ENCODE peak calls at places on chromosomes 3 and 15, in five cellular contexts. W is HCT116, T is HepG2, M is GM12878, U is H1. I is an unnamed sample.

GRCh38 chr3:65604863-65605526 is 433.7 kb downstream of the MAGI1 start:
- DNase-seq in W (no peak), T (no peak), M (no peak), U (no peak), I (peak)

GRCh38 chr3:14376348-14377043 is 25.9 kb upstream of the SLC6A6 start:
- DNase-seq in W (no peak), T (no peak), M (no peak), U (no peak), I (no peak)

GRCh38 chr3:100653731-100654309 is 44.4 kb downstream of the ADGRG7 start:
- DNase-seq in W (no peak), T (no peak), M (no peak), U (no peak), I (peak)

GRCh38 chr3:16907245-16907644 is 22.5 kb downstream of the PLCL2 start:
- DNase-seq in W (no peak), T (no peak), M (no peak), U (no peak), I (peak)

GRCh38 chr3:50238549-50239026 is 2.6 kb downstream of the GNAI2 start:
- DNase-seq in W (no peak), T (peak), M (no peak), U (no peak), I (no peak)

GRCh38 chr15:22895465-22896190 is 57.2 kb downstream of the NIPA2 start:
- DNase-seq in W (peak), T (no peak), M (peak), U (no peak), I (peak)

GRCh38 chr15:83207622-83208356 is at the start of gene HDGFL3:
- DNase-seq in W (no peak), T (no peak), M (no peak), U (peak), I (peak)

GRCh38 chr15:79944625-79945024 is 26.4 kb downstream of the BCL2A1 start:
- DNase-seq in W (no peak), T (no peak), M (no peak), U (no peak), I (no peak)

GRCh38 chr3:128879125-128879969 is at the start of gene ACAD9:
- DNase-seq in W (peak), T (peak), M (peak), U (peak), I (peak)

GRCh38 chr3:185042357-185042756 is 110.5 kb downstream of the C3orf70 start:
- DNase-seq in W (no peak), T (no peak), M (no peak), U (no peak), I (no peak)

GRCh38 chr3:85576091-85576690 is 617.4 kb downstream of the CADM2 start:
- DNase-seq in W (peak), T (peak), M (no peak), U (peak), I (peak)

GRCh38 chr3:71928215-71928614 is 143.3 kb upstream of the PROK2 start:
- DNase-seq in W (no peak), T (no peak), M (no peak), U (no peak), I (no peak)

GRCh38 chr3:23648326-23648964 is 157.3 kb upstream of the UBE2E1 start:
- DNase-seq in W (no peak), T (no peak), M (no peak), U (no peak), I (no peak)

GRCh38 chr3:14481018-14481645 is 59.0 kb downstream of the GRIP2 start:
- DNase-seq in W (no peak), T (no peak), M (no peak), U (no peak), I (no peak)

GRCh38 chr3:27712136-27713065 is 9.7 kb downstream of the EOMES start:
- DNase-seq in W (peak), T (peak), M (no peak), U (peak), I (peak)
- TF ChIP-seq CEBPB in W (no peak), T (no peak), M (no peak), U (no peak), I (no peak)

DNA sequence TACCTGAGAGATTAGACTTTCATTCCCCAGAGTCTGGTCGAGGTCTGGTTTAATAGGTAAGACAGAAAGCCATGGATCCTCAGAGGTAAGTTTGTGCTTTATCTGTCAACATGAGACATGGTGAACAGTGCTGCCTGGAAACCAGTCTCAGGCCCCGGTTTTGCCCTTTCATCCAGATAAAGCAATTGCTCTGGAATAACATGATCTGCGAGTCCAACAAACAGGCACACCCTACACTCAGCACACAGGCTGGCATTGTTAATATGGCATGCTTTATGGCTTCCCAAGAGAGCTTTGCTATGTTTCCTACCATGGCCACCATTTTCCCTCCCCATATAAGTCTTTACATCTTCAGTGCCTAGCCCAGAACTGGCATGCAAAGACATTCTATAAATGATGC is 30.1 kb upstream of the MNS1 start:
- DNase-seq in W (no peak), T (no peak), M (no peak), U (no peak), I (no peak)
- TF ChIP-seq ZNF274 in W (no peak), T (no peak), M (no peak), U (no peak), I (no peak)

GRCh38 chr3:45687828-45688193 is 1.4 kb upstream of the SACM1L start:
- DNase-seq in W (no peak), T (no peak), M (no peak), U (no peak), I (no peak)

GRCh38 chr3:45686850-45687249 is 2.3 kb upstream of the SACM1L start:
- DNase-seq in W (no peak), T (no peak), M (no peak), U (no peak), I (no peak)

GRCh38 chr3:45688882-45689786 is at the start of gene SACM1L:
- DNase-seq in W (peak), T (peak), M (peak), U (peak), I (peak)

GRCh38 chr3:45689787-45690145 is 570 bp downstream of the SACM1L start:
- DNase-seq in W (no peak), T (no peak), M (no peak), U (no peak), I (no peak)

GRCh38 chr3:45688194-45688881 is 858 bp upstream of the SACM1L start:
- DNase-seq in W (no peak), T (peak), M (no peak), U (peak), I (peak)
- TF ChIP-seq CEBPB in W (no peak), T (no peak), M (no peak), U (no peak), I (no peak)

DNA sequence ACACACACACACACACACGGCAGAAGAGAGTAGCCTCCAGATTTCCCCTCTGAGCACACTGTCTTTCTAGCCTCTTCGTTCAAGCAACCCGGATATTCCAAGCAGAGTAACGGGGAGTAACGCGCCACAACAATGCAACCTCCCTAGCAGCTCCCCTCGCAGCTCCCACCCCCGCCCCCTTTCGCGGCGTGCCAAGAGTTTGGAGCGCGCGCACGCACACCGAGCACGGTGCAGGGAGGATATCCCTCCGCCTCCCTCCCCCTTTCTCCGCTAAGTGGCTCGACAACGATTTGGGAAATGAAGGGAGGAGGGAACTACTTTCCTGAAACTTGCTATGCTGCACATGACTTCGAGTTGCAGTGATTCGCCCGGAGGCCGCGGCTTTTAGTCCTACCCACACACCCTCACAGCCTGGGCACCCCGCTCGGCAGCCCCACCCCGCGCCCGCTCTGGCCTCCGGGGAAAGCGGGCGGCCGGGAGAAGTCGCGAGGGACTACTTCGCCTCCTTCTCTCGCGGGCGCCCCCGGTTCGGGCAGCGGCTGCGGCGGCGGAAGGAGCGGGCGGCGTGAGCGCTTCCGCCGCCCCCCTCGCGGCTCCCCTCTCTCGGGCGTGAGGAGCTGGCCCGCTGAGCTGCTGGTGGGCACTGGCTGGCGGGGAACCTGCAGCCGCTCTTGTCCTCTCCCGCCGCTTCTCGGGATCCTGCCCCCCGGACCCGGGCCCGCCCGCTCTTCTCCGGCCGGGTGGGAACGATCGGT is 733 bp upstream of the SPRED1 start:
- DNase-seq in W (peak), T (peak), M (peak), U (peak), I (peak)
- TF ChIP-seq ZNF274 in W (no peak), T (no peak), M (no peak), U (no peak), I (no peak)

DNA sequence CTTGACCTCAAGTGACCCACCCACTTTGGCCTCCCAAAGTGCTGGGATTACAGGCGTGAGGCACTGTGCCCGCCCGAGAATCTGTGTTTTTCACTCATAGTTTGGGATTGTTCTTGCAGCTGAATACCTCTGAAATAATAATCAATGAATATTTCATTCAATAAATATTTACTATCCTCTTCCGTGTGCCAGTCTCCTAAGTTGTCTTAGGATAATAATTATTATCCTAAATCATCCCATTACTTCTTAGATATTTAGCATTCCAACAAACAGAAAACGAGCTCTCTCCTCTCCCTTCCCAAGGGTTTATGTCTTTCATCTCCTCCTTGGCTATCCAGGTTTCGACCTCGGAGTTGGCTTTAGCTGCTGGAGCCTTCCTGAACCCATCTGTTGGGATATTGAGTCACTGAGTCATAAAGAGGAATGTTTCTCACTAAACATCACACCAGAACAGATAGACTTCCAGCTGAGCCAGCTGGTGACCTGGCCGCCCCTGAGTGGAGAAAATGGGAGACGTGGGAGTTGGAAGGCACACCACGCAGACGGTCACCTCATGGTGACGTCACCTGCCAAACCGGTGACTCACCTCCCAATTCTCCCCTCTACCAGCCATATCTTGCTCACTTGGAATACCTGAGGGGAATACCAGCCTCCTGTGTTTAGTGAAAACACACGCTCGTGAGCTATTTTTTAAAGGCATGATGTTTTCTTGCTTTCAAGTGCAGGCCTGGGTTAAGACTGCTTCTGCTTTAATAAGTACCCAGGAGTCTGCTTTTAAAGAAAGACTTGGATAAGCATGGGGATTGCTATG is 43.9 kb downstream of the BHLHE40 start:
- DNase-seq in W (peak), T (peak), M (no peak), U (no peak), I (peak)
- TF ChIP-seq CEBPB in W (no peak), T (no peak), M (peak), U (no peak), I (no peak)

DNA sequence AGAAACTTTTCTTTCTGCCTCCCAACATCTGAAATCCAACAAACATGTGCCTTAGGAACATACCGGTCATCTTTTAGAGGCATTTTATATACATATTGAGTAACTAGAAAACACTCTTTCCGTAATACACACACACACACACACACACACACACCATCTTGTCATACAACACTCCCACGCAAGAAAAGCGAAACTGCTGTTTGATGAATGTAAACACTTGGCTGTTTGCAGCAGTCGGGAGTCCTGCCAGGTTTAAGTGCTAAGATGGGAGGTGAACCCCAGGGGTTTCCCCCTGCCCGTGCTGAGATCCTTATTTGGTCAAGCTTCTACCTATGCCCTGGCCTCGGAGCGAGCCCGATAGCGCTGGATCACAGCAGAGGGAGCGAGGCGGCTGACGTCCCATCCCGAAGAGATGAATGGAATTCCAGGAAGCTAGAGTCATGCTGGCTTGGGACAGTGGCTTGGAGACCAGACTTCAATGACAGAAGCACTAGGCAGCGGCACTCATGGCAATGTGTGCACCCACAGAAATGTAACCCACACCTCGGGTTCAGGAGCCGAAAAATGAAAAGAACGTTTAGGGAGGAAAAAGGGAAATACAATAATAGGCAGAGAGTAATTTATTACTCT is 1.3 kb upstream of the THBS1 start:
- DNase-seq in W (peak), T (peak), M (no peak), U (peak), I (no peak)
- TF ChIP-seq ZNF274 in W (no peak), T (peak), M (no peak), U (no peak), I (no peak)

GRCh38 chr3:105555206-105555605 is 188.5 kb downstream of the ALCAM start:
- DNase-seq in W (no peak), T (no peak), M (no peak), U (no peak), I (no peak)
- TF ChIP-seq CEBPB in W (no peak), T (no peak), M (no peak), U (no peak), I (no peak)

GRCh38 chr3:11509175-11510000 is 134.3 kb downstream of the VGLL4 start:
- DNase-seq in W (no peak), T (peak), M (no peak), U (peak), I (peak)
- TF ChIP-seq ZNF274 in W (no peak), T (no peak), M (no peak), U (no peak), I (no peak)

DNA sequence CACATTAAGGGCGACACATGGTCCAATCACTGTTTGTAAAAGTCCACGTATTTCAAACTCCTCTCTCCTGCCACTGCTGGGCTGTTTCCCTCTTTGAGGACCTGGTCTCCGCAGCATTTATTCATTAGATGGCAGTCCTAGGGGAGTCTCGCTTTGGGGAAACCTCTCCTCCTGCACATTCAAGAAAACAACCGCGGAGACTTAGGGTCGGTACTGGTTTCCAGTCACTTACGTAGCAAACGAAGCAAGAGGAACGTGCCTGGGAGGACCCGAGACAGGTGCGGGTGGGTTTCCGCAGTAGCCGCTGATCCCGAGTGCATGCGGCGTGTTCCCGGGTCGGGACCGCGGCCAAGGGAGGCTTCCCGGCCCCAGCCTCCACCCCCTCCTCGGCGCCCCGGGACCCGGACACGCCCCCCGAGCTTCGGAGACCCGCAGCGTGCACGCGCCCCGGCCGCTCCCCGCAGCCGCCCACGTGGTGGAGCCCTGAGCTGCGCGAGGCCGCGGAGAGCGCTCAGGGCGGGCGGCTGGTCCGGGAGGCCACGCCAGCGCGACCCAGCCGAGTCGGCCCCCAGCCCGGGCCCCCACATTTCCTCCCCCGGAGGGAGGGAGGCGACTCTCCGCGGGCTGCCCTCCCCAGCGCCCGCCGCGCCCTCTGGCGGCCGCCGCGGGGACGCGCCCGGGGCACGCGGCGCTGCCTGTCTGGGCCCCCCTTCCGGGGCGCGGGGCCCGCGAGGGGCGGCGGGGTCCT is 1.1 kb upstream of the IGF1R start:
- DNase-seq in W (peak), T (peak), M (no peak), U (peak), I (peak)
- TF ChIP-seq CEBPB in W (no peak), T (no peak), M (no peak), U (no peak), I (no peak)